ENCODE peak calls at places on chromosomes 3 and 15, in four cellular contexts. O, M, L and Z are unnamed samples.
A peak's percentile ranks its signal among the peaks of the same experiment; 100 is the strongest.

GRCh38 chr3:194824676-194825075 is 139.0 kb downstream of the FAM43A start:
- DNase-seq in O (no peak), M (no peak), L (peak; percentile 67), Z (no peak)

GRCh38 chr3:10395196-10395595 is 74.3 kb upstream of the SEC13 start:
- DNase-seq in O (no peak), M (no peak), L (no peak), Z (no peak)

GRCh38 chr3:42421818-42422796 is 11.7 kb upstream of the LYZL4 start:
- DNase-seq in O (no peak), M (no peak), L (peak; percentile 41), Z (no peak)

GRCh38 chr3:14037211-14037610 is 87.5 kb downstream of the CHCHD4 start:
- DNase-seq in O (no peak), M (no peak), L (peak; percentile 71), Z (no peak)

GRCh38 chr15:91908401-91908800 is 54.9 kb downstream of the SLCO3A1 start:
- DNase-seq in O (no peak), M (no peak), L (no peak), Z (peak; percentile 15)

GRCh38 chr3:45486136-45486535 is 97.8 kb downstream of the LARS2 start:
- DNase-seq in O (no peak), M (no peak), L (no peak), Z (no peak)

GRCh38 chr15:50797926-50798325 is 32.4 kb upstream of the SPPL2A start:
- DNase-seq in O (no peak), M (peak; percentile 36), L (no peak), Z (no peak)

GRCh38 chr3:188881954-188882641 is 289.7 kb upstream of the TPRG1 start:
- DNase-seq in O (no peak), M (no peak), L (no peak), Z (peak; percentile 75)

GRCh38 chr15:50562735-50563640 is 16.5 kb upstream of the USP50 start:
- DNase-seq in O (no peak), M (no peak), L (no peak), Z (no peak)

DNA sequence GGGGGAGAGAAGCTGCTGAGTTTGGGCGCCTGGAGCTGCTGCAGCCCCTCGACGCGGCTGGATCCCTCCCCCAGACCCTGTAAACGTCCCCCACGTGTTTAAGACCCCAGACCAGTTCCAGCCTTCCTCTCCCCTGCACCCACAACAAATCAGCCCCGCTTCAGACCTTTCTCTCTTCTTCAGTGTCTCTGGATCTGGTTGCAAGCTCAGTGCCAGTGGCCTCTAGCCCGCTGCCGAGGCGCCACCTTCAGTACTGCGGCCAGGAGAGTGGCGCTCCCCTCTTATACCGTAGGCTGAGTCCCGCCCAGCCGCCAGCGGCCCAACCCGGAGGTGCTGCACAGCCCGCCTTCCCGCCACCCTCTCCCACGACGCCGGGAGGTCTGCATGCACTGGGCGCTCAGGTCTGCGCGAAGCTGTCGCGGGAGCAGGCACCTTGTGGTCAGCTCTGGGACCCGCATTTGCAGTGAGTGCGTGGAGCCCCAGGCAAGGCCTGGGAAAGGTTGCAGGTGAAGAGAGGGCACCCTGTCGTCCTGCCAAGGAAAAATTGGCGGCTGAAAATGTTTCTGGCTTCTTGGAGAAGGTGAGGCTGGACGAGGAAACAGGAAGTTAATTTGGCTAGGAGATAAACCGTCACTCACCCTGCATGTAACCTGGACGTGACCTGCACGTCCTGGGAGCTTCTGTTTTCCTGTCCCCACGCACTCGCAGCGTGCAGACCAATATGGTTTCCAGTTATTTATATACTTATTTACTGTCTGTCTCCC is at the start of gene C2CD4B:
- DNase-seq in O (peak; percentile 24), M (peak; percentile 97), L (peak; percentile 90), Z (no peak)
- TF ChIP-seq CTCF in O (no peak), M (no peak), L (no peak), Z (peak; percentile 12)

GRCh38 chr3:100776736-100777135 is 67.4 kb downstream of the TFG start:
- DNase-seq in O (no peak), M (peak; percentile 7), L (no peak), Z (no peak)
- TF ChIP-seq CTCF in O (no peak), M (no peak), L (no peak), Z (peak; percentile 14)

GRCh38 chr15:70974004-70974832 is 81.6 kb downstream of the LRRC49 start:
- DNase-seq in O (no peak), M (peak; percentile 3), L (no peak), Z (peak; percentile 16)
- TF ChIP-seq CTCF in O (peak; percentile 36), M (peak; percentile 55), L (peak; percentile 9), Z (peak; percentile 50)

GRCh38 chr3:180017846-180018245 is 18.9 kb downstream of the PEX5L start:
- DNase-seq in O (no peak), M (no peak), L (no peak), Z (peak; percentile 5)

GRCh38 chr3:180018588-180018987 is 18.1 kb downstream of the PEX5L start:
- DNase-seq in O (no peak), M (no peak), L (no peak), Z (no peak)
- TF ChIP-seq CTCF in O (no peak), M (no peak), L (no peak), Z (no peak)

GRCh38 chr3:6179761-6180160 is 681.2 kb upstream of the GRM7 start:
- DNase-seq in O (no peak), M (no peak), L (no peak), Z (no peak)
- TF ChIP-seq CTCF in O (no peak), M (no peak), L (no peak), Z (no peak)

GRCh38 chr3:56926513-56927282 is 124.9 kb upstream of the ARHGEF3 start:
- DNase-seq in O (no peak), M (no peak), L (no peak), Z (no peak)
- TF ChIP-seq CTCF in O (no peak), M (no peak), L (no peak), Z (peak; percentile 12)

GRCh38 chr3:50270422-50270831 is 1.5 kb downstream of the SEMA3B start:
- DNase-seq in O (no peak), M (no peak), L (no peak), Z (no peak)
- TF ChIP-seq CTCF in O (no peak), M (no peak), L (no peak), Z (no peak)

GRCh38 chr15:65806387-65806786 is 14.3 kb upstream of the DENND4A start:
- DNase-seq in O (no peak), M (no peak), L (no peak), Z (peak; percentile 80)

GRCh38 chr15:65801229-65801813 is 9.2 kb upstream of the DENND4A start:
- DNase-seq in O (no peak), M (no peak), L (no peak), Z (no peak)

GRCh38 chr15:65804252-65804931 is 12.3 kb upstream of the DENND4A start:
- DNase-seq in O (no peak), M (no peak), L (no peak), Z (no peak)

DNA sequence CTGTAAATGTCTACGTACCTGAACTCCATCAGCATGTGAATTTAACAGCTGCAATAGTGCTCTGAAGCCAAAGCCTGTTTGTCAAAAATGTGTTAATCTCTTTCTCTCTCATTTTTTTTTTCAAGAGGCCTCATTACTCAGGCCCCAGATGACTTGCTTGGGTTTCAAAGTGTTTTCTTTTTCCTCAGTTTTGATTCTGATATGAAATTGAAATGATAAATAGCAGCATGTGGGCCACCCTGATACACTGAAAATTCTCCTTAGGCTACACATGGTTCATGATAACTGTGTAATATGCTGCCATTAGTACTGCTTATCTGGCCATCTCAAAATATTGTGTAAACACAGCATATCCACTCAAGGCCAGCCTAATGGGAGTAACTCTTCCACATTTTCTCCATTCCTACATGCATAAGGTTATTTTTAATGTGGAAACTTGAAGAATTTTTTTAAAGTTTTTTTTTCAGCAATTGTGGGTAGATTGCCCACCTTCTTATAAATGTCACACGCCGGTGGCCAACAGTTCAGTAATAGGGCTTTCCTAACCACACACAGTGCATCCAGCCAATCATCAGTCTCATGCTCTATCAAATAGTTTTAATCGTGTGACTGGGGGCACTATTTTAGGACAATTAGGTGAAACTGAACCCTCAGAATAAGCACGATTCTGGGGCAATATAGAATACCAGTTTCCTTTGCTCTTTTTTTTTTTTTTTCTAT is 13.1 kb upstream of the DENND4A start:
- DNase-seq in O (no peak), M (no peak), L (no peak), Z (no peak)
- TF ChIP-seq CTCF in O (no peak), M (no peak), L (no peak), Z (no peak)